ENCODE peak calls at places on chromosomes 11 and 22, in five cellular contexts. L is cardiac fibroblast; W is GM12891; K is CD8-positive, alpha-beta memory T cell; V is ELR. Z is an unnamed sample.

GRCh38 chr11:128708660-128709059 is 14.8 kb downstream of the FLI1 start:
- DNase-seq in L (no peak), W (no peak), K (no peak), V (no peak), Z (no peak)

GRCh38 chr11:103398829-103399228 is 289.6 kb downstream of the DYNC2H1 start:
- DNase-seq in L (no peak), W (no peak), K (no peak), V (no peak), Z (no peak)

GRCh38 chr11:40797981-40798380 is 661.5 kb downstream of the LRRC4C start:
- DNase-seq in L (no peak), W (no peak), K (no peak), V (peak), Z (no peak)

GRCh38 chr22:30208631-30209603 is 37.6 kb downstream of the LIF start:
- DNase-seq in L (peak), W (no peak), K (no peak), V (peak), Z (no peak)

GRCh38 chr11:104968365-104968855 is at the start of gene CASP4:
- DNase-seq in L (peak), W (no peak), K (peak), V (peak), Z (no peak)

GRCh38 chr11:77654770-77655434 is 17.3 kb upstream of the CLNS1A start:
- DNase-seq in L (no peak), W (no peak), K (no peak), V (peak), Z (no peak)

GRCh38 chr22:28239941-28240340 is 320.9 kb upstream of the PITPNB start:
- DNase-seq in L (no peak), W (no peak), K (no peak), V (no peak), Z (no peak)

GRCh38 chr11:33454264-33454663 is 197.1 kb downstream of the HIPK3 start:
- DNase-seq in L (no peak), W (no peak), K (no peak), V (no peak), Z (no peak)

GRCh38 chr22:24727218-24727851 is 47.2 kb downstream of the PIWIL3 start:
- DNase-seq in L (peak), W (no peak), K (no peak), V (peak), Z (no peak)

GRCh38 chr22:20131593-20131855 is at the start of gene ZDHHC8:
- DNase-seq in L (peak), W (peak), K (peak), V (peak), Z (no peak)

GRCh38 chr11:613369-613968 is 2.3 kb downstream of the IRF7 start:
- DNase-seq in L (peak), W (peak), K (peak), V (peak), Z (peak)

GRCh38 chr11:7512525-7513209 is 1.1 kb upstream of the PPFIBP2 start:
- DNase-seq in L (peak), W (peak), K (peak), V (no peak), Z (no peak)

GRCh38 chr11:27218498-27219038 is 144.4 kb downstream of the CCDC34 start:
- DNase-seq in L (peak), W (no peak), K (no peak), V (peak), Z (no peak)

GRCh38 chr11:10455637-10456487 is 798 bp downstream of the AMPD3 start:
- DNase-seq in L (peak), W (peak), K (peak), V (peak), Z (no peak)

GRCh38 chr22:44683237-44683636 is 18.8 kb upstream of the PRR5 start:
- DNase-seq in L (no peak), W (no peak), K (no peak), V (no peak), Z (no peak)

GRCh38 chr11:13283636-13284035 is 6.0 kb downstream of the BMAL1 start:
- DNase-seq in L (no peak), W (no peak), K (no peak), V (no peak), Z (no peak)

GRCh38 chr11:118142809-118143208 is 9.8 kb downstream of the SCN4B start:
- DNase-seq in L (no peak), W (no peak), K (no peak), V (peak), Z (no peak)

GRCh38 chr22:21642584-21643448 is 714 bp downstream of the SDF2L1 start:
- DNase-seq in L (peak), W (peak), K (peak), V (peak), Z (no peak)

GRCh38 chr11:85236211-85236610 is 390.9 kb downstream of the DLG2 start:
- DNase-seq in L (no peak), W (no peak), K (no peak), V (no peak), Z (no peak)

GRCh38 chr11:47056261-47056915 is 119.8 kb downstream of the CSTPP1 start:
- DNase-seq in L (peak), W (no peak), K (no peak), V (peak), Z (no peak)

GRCh38 chr22:39721456-39722325 is 151.1 kb downstream of the CACNA1I start:
- DNase-seq in L (no peak), W (no peak), K (no peak), V (no peak), Z (peak)

GRCh38 chr11:127627629-127628462 is 627.3 kb upstream of the KIRREL3 start:
- DNase-seq in L (no peak), W (no peak), K (no peak), V (no peak), Z (no peak)

GRCh38 chr22:37601540-37602442 is 6.8 kb upstream of the GGA1 start:
- DNase-seq in L (peak), W (no peak), K (no peak), V (peak), Z (no peak)

GRCh38 chr11:8252946-8253345 is 10.7 kb downstream of the LMO1 start:
- DNase-seq in L (no peak), W (no peak), K (no peak), V (no peak), Z (peak)

GRCh38 chr11:2847511-2847910 is 38.1 kb downstream of the CDKN1C start:
- DNase-seq in L (no peak), W (no peak), K (no peak), V (no peak), Z (no peak)

GRCh38 chr22:22431271-22432220 is 77.0 kb downstream of the ZNF280B start:
- DNase-seq in L (peak), W (peak), K (peak), V (peak), Z (no peak)

GRCh38 chr11:132126973-132127900 is 756.8 kb downstream of the NTM start:
- DNase-seq in L (peak), W (no peak), K (no peak), V (peak), Z (no peak)

GRCh38 chr11:581752-582151 is 5.5 kb downstream of the PHRF1 start:
- DNase-seq in L (no peak), W (no peak), K (no peak), V (no peak), Z (no peak)

GRCh38 chr22:31488346-31488883 is 1.2 kb downstream of the EIF4ENIF1 start:
- DNase-seq in L (no peak), W (no peak), K (no peak), V (peak), Z (no peak)

GRCh38 chr11:210803-211180 is 3.3 kb downstream of the RIC8A start:
- DNase-seq in L (no peak), W (no peak), K (no peak), V (no peak), Z (no peak)

GRCh38 chr11:48011125-48012050 is 31.0 kb downstream of the PTPRJ start:
- DNase-seq in L (no peak), W (no peak), K (no peak), V (no peak), Z (no peak)

GRCh38 chr11:26335903-26336302 is 4.0 kb downstream of the ANO3 start:
- DNase-seq in L (peak), W (no peak), K (no peak), V (no peak), Z (no peak)

GRCh38 chr22:47093720-47094119 is 331.3 kb downstream of the TBC1D22A start:
- DNase-seq in L (no peak), W (no peak), K (no peak), V (no peak), Z (no peak)

GRCh38 chr11:68215524-68216170 is 2.6 kb upstream of the KMT5B start:
- DNase-seq in L (no peak), W (no peak), K (no peak), V (no peak), Z (no peak)